ENCODE peak calls at places on chromosomes 1 and 21, in five cellular contexts. N is NCI-H446; M is kidney epithelial cell; J is fibroblast of pulmonary artery; P is stimulated activated CD4-positive, alpha-beta T cell treated with anti-CD3 and anti-CD28 coated beads, TNF-alpha, amount 100 ng/mL, for 1 hour. F is an unnamed sample.

GRCh38 chr1:109864063-109864822 is 46.4 kb upstream of the CSF1 start:
- DNase-seq in N (no peak), M (no peak), J (peak), P (no peak), F (no peak)

GRCh38 chr1:180228648-180229482 is 1.2 kb upstream of the LHX4 start:
- DNase-seq in N (no peak), M (no peak), J (no peak), P (no peak), F (no peak)

GRCh38 chr1:193408782-193409293 is 222.4 kb upstream of the B3GALT2 start:
- DNase-seq in N (no peak), M (peak), J (peak), P (no peak), F (no peak)

GRCh38 chr1:153422450-153423068 is 6.2 kb downstream of the S100A7A start:
- DNase-seq in N (peak), M (peak), J (peak), P (peak), F (peak)

GRCh38 chr1:57101171-57101570 is 135.4 kb upstream of the C8B start:
- DNase-seq in N (no peak), M (no peak), J (no peak), P (no peak), F (no peak)

GRCh38 chr1:177849588-177849987 is 120.3 kb downstream of the SEC16B start:
- DNase-seq in N (no peak), M (no peak), J (no peak), P (no peak), F (no peak)

GRCh38 chr1:100036718-100037664 is 67.2 kb downstream of the SLC35A3 start:
- DNase-seq in N (peak), M (no peak), J (peak), P (no peak), F (peak)

GRCh38 chr1:16009030-16009460 is 5.0 kb downstream of the SRARP start:
- DNase-seq in N (peak), M (no peak), J (peak), P (peak), F (peak)

GRCh38 chr1:231918239-231919015 is 291.8 kb downstream of the DISC1 start:
- DNase-seq in N (no peak), M (peak), J (peak), P (no peak), F (peak)

GRCh38 chr21:42308914-42309752 is 6.1 kb downstream of the TFF3 start:
- DNase-seq in N (no peak), M (no peak), J (no peak), P (no peak), F (no peak)

GRCh38 chr21:45111703-45112102 is 37.3 kb downstream of the ADARB1 start:
- DNase-seq in N (no peak), M (no peak), J (no peak), P (no peak), F (no peak)

GRCh38 chr1:214259353-214259982 is 21.5 kb upstream of the SMYD2 start:
- DNase-seq in N (no peak), M (no peak), J (no peak), P (no peak), F (peak)

GRCh38 chr1:52444465-52444864 is 40.1 kb downstream of the PRPF38A start:
- DNase-seq in N (no peak), M (no peak), J (no peak), P (no peak), F (no peak)

GRCh38 chr1:20508411-20508771 is 440 bp upstream of the MUL1 start:
- DNase-seq in N (no peak), M (no peak), J (no peak), P (no peak), F (no peak)

F was measured in HT1080.